ENCODE peak calls at places on chromosomes 3 and 15, in four cellular contexts. D, U, L and S are unnamed samples.

GRCh38 chr3:132382267-132382666 is 35.0 kb upstream of the DNAJC13 start:
- DNase-seq in D (no peak), U (no peak), L (no peak), S (no peak)

GRCh38 chr15:63500265-63501250 is 3.8 kb upstream of the USP3 start:
- DNase-seq in D (no peak), U (no peak), L (peak), S (no peak)

GRCh38 chr15:100242989-100243388 is 98.8 kb downstream of the ADAMTS17 start:
- DNase-seq in D (no peak), U (no peak), L (no peak), S (no peak)

GRCh38 chr3:85875589-85875988 is 916.8 kb downstream of the CADM2 start:
- DNase-seq in D (no peak), U (no peak), L (no peak), S (no peak)

GRCh38 chr3:171282041-171282440 is 178.2 kb downstream of the TNIK start:
- DNase-seq in D (no peak), U (no peak), L (no peak), S (peak)

GRCh38 chr3:99400352-99400751 is 238.0 kb upstream of the COL8A1 start:
- DNase-seq in D (no peak), U (no peak), L (no peak), S (no peak)

GRCh38 chr3:46369675-46370132 is 1.0 kb upstream of the CCR5 start:
- DNase-seq in D (no peak), U (no peak), L (no peak), S (no peak)

GRCh38 chr15:45333550-45333949 is 44.8 kb downstream of the GATM start:
- DNase-seq in D (no peak), U (no peak), L (no peak), S (peak)

GRCh38 chr15:71215126-71215894 is 100.0 kb downstream of the THSD4 start:
- DNase-seq in D (no peak), U (no peak), L (no peak), S (no peak)

GRCh38 chr3:156518726-156519125 is 36.2 kb downstream of the SSR3 start:
- DNase-seq in D (no peak), U (no peak), L (no peak), S (no peak)

GRCh38 chr3:172074578-172074977 is 35.2 kb downstream of the FNDC3B start:
- DNase-seq in D (no peak), U (no peak), L (no peak), S (no peak)

GRCh38 chr15:78422571-78423340 is 15.3 kb upstream of the IREB2 start:
- DNase-seq in D (no peak), U (peak), L (peak), S (peak)

GRCh38 chr3:158522737-158523136 is 48.3 kb upstream of the MLF1 start:
- DNase-seq in D (no peak), U (no peak), L (no peak), S (no peak)

GRCh38 chr3:124174463-124174862 is 182.5 kb upstream of the ROPN1 start:
- DNase-seq in D (no peak), U (no peak), L (no peak), S (no peak)

GRCh38 chr15:70152070-70152480 is 54.4 kb upstream of the TLE3 start:
- DNase-seq in D (no peak), U (no peak), L (no peak), S (peak)

GRCh38 chr3:4251412-4251811 is 51.8 kb upstream of the SETMAR start:
- DNase-seq in D (no peak), U (no peak), L (no peak), S (no peak)

GRCh38 chr15:70672081-70672480 is 91.3 kb downstream of the UACA start:
- DNase-seq in D (no peak), U (no peak), L (no peak), S (no peak)

GRCh38 chr3:101988591-101988990 is 139.3 kb downstream of the NFKBIZ start:
- DNase-seq in D (no peak), U (no peak), L (no peak), S (no peak)

GRCh38 chr3:52053307-52054304 is 2.8 kb downstream of the DUSP7 start:
- DNase-seq in D (no peak), U (peak), L (peak), S (no peak)

GRCh38 chr3:97984061-97984460 is 11.8 kb upstream of the RIOX2 start:
- DNase-seq in D (no peak), U (no peak), L (no peak), S (no peak)

GRCh38 chr3:97981886-97982285 is 9.7 kb upstream of the RIOX2 start:
- DNase-seq in D (no peak), U (no peak), L (no peak), S (peak)

GRCh38 chr3:97974996-97975395 is 2.8 kb upstream of the RIOX2 start:
- DNase-seq in D (no peak), U (no peak), L (no peak), S (no peak)

GRCh38 chr3:97975466-97975865 is 3.2 kb upstream of the RIOX2 start:
- DNase-seq in D (no peak), U (no peak), L (no peak), S (no peak)

GRCh38 chr3:97979610-97980009 is 7.4 kb upstream of the RIOX2 start:
- DNase-seq in D (no peak), U (peak), L (no peak), S (no peak)
- TF ChIP-seq CTCF in D (no peak), U (no peak), L (no peak), S (no peak)

DNA sequence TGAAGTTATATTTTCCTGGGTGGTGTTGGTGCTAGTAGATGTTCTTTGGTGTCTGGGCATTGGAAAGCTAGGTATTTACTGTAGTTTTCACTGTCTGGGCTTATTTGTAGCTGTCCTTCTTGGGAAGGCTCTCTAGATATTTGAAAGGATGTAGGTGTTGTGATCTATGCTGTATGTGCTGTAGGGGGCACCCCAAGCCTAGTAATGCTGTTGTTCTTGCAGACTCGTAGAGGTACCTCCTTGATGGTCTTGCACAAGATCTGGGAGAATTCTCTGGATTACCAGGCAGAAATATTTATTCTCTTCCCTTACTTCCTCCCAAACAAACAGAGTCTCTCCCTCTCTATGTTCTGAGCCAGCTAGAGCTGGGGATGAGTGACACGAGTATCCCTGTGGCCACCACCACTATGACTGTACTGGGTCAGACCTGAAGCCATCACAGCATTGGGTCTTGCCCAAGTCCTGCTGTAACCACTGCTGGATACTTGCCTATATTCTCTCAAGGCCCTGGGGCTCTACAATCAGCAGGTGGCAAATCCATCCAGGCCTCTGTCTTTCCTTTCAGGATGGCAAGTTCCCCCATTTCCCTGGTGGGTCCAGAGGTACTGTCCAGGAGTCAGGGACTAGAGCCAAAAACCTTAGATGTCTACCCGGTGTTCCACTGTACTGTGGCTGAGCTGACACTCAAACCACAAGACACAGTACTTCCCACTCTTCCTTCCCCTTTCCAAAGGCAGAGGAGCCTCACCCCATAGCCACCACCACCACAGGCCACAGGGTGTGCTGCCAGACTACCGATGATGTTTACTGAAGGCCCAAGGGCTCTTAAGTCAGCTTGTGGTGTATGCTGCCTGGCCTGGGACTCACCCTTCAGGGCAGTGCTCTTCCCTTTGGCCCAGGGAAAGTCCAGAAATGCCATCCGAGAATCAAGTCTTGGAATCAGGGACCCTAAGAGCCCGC is 195.2 kb upstream of the DPPA4 start:
- DNase-seq in D (no peak), U (peak), L (no peak), S (peak)
- TF ChIP-seq CTCF in D (no peak), U (peak), L (no peak), S (peak)

DNA sequence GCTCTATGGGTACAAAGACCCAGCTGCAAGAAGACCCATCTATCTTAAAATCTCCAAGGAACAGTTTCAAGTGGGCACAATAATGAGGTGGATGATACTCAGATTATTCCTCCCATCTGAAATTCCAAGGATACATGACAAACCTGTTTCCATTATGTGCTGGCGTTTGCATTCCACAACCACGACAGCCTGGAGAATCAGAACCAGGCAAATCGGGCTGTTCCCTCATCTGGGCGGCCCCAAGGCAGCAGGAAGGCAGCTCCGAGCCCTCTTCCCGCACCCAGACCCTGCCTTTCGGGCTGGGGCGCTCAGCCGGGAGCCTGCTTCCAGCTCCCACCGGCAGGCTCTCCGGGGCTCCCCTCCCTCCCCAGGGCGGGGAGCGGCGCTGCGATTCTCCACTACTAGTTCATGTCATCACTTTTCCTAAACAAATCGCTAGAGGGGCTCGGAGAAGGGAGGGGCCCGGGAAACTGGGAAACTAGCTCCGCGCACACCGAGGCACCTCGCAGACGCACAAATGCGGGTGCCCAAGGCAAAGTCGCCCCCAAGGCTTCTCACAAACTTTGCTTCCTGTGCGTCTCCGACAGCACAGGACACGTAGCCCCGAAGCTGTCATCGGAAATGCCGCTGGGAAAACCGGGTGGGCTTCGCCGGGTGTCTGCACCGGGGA is at the start of gene MGLL:
- DNase-seq in D (no peak), U (peak), L (peak), S (peak)
- TF ChIP-seq CTCF in D (no peak), U (no peak), L (no peak), S (no peak)

DNA sequence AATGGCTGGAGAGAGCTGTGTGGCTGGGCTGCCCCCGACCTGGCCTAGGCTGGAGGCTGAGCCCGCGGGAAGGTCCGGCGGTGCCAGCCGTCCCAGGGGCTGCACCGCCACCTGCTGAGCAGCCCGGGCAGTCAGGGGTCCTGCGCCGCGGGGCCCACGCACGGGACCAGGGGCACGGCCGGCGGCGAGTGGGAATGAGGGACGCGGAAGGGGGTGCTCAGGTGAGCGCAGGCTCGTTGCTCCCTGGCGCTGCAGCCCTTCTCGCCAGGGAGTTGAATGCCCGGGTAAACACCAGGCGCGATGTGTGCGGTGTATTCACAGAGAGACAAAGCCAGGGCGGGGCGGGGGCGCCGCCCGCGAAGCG is 666 bp upstream of the SEMA3F start:
- DNase-seq in D (no peak), U (no peak), L (no peak), S (no peak)
- TF ChIP-seq CTCF in D (no peak), U (peak), L (peak), S (no peak)

GRCh38 chr15:36278219-36278618 is 301.2 kb upstream of the CDIN1 start:
- DNase-seq in D (no peak), U (peak), L (no peak), S (peak)
- TF ChIP-seq CTCF in D (no peak), U (peak), L (no peak), S (peak)

DNA sequence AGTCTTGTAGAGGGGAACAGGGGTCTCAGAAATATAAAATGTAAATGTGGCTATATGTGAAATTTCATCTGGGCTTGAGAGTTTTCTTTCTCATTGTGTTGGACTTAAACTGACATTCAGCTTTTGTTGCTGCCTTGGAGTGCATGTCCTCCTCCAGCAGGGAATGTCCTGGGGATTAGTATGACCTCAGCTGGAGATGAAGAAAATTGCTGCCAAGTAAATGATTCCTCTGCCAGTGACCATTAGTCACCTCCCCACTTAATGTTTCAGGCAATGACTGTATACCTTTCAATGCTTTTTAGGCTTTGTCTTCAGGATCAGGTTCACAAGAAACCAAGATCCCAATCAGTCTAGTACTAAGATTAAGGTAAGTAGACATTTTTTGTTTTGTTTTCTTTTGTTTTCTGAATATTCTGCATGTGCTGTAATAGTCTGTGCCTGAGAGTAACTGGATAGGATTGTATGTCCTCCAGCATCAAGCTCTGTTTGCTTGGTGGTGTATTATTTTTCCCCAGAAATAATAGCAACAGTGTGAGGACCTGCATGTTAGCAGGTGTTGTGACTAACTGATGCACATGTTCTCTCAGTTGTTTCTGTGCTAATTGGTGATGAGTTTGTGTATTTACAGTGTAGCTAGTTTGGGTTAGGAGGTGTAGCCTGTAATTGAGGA is 18.1 kb upstream of the SLC22A13 start:
- DNase-seq in D (no peak), U (no peak), L (no peak), S (peak)
- TF ChIP-seq CTCF in D (no peak), U (no peak), L (no peak), S (peak)

GRCh38 chr3:76570436-76571057 is 469.4 kb upstream of the ROBO2 start:
- DNase-seq in D (no peak), U (peak), L (no peak), S (no peak)
- TF ChIP-seq CTCF in D (peak), U (peak), L (peak), S (peak)

GRCh38 chr3:146750196-146750595 is 145.1 kb upstream of the PLSCR5 start:
- DNase-seq in D (no peak), U (no peak), L (no peak), S (no peak)

GRCh38 chr3:146746190-146746589 is 141.0 kb upstream of the PLSCR5 start:
- DNase-seq in D (no peak), U (no peak), L (no peak), S (peak)

GRCh38 chr3:146747051-146747450 is 141.9 kb upstream of the PLSCR5 start:
- DNase-seq in D (no peak), U (no peak), L (no peak), S (no peak)

DNA sequence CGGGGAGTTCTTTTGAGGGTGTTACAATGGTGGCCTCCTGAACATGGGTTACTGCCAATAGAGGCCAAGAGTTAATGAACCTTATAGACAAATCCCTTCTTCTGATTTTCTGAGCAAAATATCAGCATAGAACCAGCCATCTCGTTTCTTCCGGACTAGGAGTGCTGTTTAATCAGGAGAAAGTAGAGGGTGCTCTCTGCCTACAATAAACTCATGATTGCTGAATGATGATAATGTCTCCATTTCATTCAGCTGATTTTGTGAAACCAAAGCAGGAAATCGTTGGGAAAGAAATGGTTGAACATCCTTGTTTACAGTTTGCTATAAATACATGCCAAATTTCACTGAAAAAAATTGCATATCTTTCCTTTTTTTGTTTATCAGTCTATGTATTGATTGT is 142.8 kb upstream of the PLSCR5 start:
- DNase-seq in D (no peak), U (no peak), L (no peak), S (peak)
- TF ChIP-seq CTCF in D (no peak), U (peak), L (no peak), S (peak)

GRCh38 chr3:53668872-53669271 is 174.5 kb downstream of the CACNA1D start:
- DNase-seq in D (no peak), U (peak), L (no peak), S (no peak)
- TF ChIP-seq CTCF in D (no peak), U (peak), L (no peak), S (peak)

GRCh38 chr3:70561796-70562195 is 249.4 kb upstream of the MDFIC2 start:
- DNase-seq in D (no peak), U (no peak), L (no peak), S (no peak)
- TF ChIP-seq CTCF in D (no peak), U (no peak), L (no peak), S (no peak)